ENCODE peak calls at places on chromosomes 3 and 15, in nine cellular contexts. H, I, K, Y, T, O, J, Q and C are unnamed samples.

GRCh38 chr3:108180214-108180613 is 42.0 kb downstream of the IFT57 start:
- DNase-seq in J (peak; percentile 87), O (no peak), T (no peak), K (no peak), I (peak; percentile 35), H (peak; percentile 55), Q (no peak), Y (no peak), C (peak; percentile 31)

GRCh38 chr3:365268-365667 is 168.7 kb downstream of the CHL1 start:
- DNase-seq in T (no peak), H (no peak), Y (no peak), O (no peak), I (no peak), K (no peak), J (no peak), Q (no peak), C (no peak)

GRCh38 chr3:48408823-48409281 is 21.0 kb downstream of the PLXNB1 start:
- DNase-seq in Q (no peak), I (no peak), J (no peak), H (no peak), K (peak; percentile 25), T (peak; percentile 41), O (no peak), Y (no peak), C (no peak)

GRCh38 chr3:94303897-94304296 is 241.0 kb downstream of the NSUN3 start:
- DNase-seq in J (no peak), K (no peak), Q (no peak), I (no peak), Y (no peak), H (peak; percentile 36), O (no peak), T (no peak), C (peak; percentile 14)

GRCh38 chr3:101072299-101072698 is 79.1 kb upstream of the ABI3BP start:
- DNase-seq in I (no peak), K (no peak), J (peak; percentile 46), Q (no peak), H (no peak), Y (no peak), O (no peak), T (no peak), C (peak; percentile 49)

GRCh38 chr3:9976736-9977709 is 9.6 kb downstream of the EMC3 start:
- DNase-seq in J (peak; percentile 99), K (peak; percentile 85), Y (peak; percentile 51), T (no peak), Q (peak; percentile 79), I (peak; percentile 97), O (peak; percentile 75), H (peak; percentile 89), C (peak; percentile 98)

GRCh38 chr15:48828906-48829305 is 18.0 kb upstream of the CEP152 start:
- DNase-seq in Y (no peak), H (no peak), O (no peak), I (no peak), T (no peak), Q (no peak), J (no peak), K (no peak), C (no peak)

GRCh38 chr15:87154771-87155170 is 1075.1 kb downstream of the AGBL1 start:
- DNase-seq in H (no peak), Y (no peak), K (no peak), J (no peak), O (no peak), I (no peak), Q (no peak), T (no peak), C (peak; percentile 10)

GRCh38 chr15:89792106-89792805 is 16.1 kb downstream of the MESP2 start:
- DNase-seq in T (no peak), Y (no peak), I (no peak), O (no peak), Q (no peak), H (no peak), K (no peak), J (no peak), C (no peak)

GRCh38 chr3:156711113-156711512 is 36.7 kb downstream of the TIPARP start:
- DNase-seq in H (no peak), K (no peak), I (no peak), O (no peak), T (no peak), J (no peak), Q (no peak), Y (no peak), C (no peak)

GRCh38 chr3:156705761-156706631 is 31.6 kb downstream of the TIPARP start:
- DNase-seq in O (no peak), Y (no peak), K (no peak), I (no peak), J (no peak), T (no peak), Q (no peak), H (no peak), C (no peak)

GRCh38 chr3:156716105-156716862 is 41.9 kb downstream of the TIPARP start:
- DNase-seq in O (no peak), K (no peak), Q (no peak), J (no peak), I (no peak), H (no peak), Y (no peak), T (no peak), C (no peak)

GRCh38 chr3:156704370-156705036 is 30.1 kb downstream of the TIPARP start:
- DNase-seq in Y (no peak), O (no peak), T (no peak), Q (no peak), I (no peak), K (no peak), J (no peak), H (no peak), C (no peak)

GRCh38 chr3:156710429-156710828 is 36.0 kb downstream of the TIPARP start:
- DNase-seq in O (no peak), Y (no peak), Q (no peak), J (no peak), T (no peak), K (no peak), H (no peak), I (no peak), C (no peak)
- H3K4me3 ChIP-seq in O (no peak overlapping the region), Y (no peak overlapping the region), Q (no peak overlapping the region), J (no peak overlapping the region), T (no peak overlapping the region), K (no peak overlapping the region), H (no peak overlapping the region), I (no peak overlapping the region), C (no peak overlapping the region)

DNA sequence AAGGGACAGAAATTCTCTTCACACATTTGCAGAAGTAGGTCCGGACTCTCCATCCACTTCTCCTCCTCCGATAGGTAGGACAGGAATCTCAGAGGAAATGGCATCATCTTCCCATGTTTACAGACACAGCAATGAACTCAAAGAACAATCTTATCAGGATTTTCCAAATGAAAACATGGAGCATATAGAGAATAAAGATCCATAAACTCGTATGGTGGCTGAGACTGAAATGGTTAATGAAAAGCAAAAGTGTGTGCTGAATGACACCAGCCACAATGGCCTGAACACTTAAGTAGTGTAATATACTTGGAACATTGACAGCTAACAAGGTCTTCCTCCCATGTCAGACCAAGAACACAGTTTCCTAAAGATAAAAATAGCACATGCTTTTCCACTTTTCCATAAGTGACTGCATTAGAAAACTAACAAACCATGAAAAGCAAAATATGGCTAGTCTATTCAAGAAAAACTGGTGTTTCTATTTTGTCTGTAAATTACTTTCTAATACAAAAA is 5.8 kb downstream of the CCRL2 start:
- DNase-seq in K (no peak), H (no peak), T (no peak), I (no peak), J (no peak), Y (no peak), O (no peak), Q (no peak), C (no peak)
- H3K4me3 ChIP-seq in K (no peak overlapping the region), H (no peak overlapping the region), T (no peak overlapping the region), I (no peak overlapping the region), J (no peak overlapping the region), Y (no peak overlapping the region), O (no peak overlapping the region), Q (no peak overlapping the region), C (no peak overlapping the region)

GRCh38 chr3:170361711-170362110 is 4.2 kb downstream of the SKIL start:
- DNase-seq in J (no peak), O (no peak), H (no peak), Y (no peak), I (no peak), K (no peak), Q (no peak), T (no peak), C (no peak)

GRCh38 chr3:170363471-170363994 is 6.0 kb downstream of the SKIL start:
- DNase-seq in H (no peak), K (no peak), I (no peak), Y (no peak), T (no peak), O (no peak), J (no peak), Q (no peak), C (no peak)

GRCh38 chr3:170359178-170359704 is 1.7 kb downstream of the SKIL start:
- DNase-seq in O (no peak), J (no peak), I (no peak), T (no peak), K (no peak), H (no peak), Q (no peak), Y (no peak), C (no peak)

GRCh38 chr3:170357920-170358854 is 672 bp downstream of the SKIL start:
- DNase-seq in H (no peak), I (peak; percentile 83), J (peak; percentile 43), K (peak; percentile 96), Q (no peak), Y (peak; percentile 49), T (peak; percentile 87), O (peak; percentile 89), C (peak; percentile 68)

GRCh38 chr3:170360916-170361315 is 3.4 kb downstream of the SKIL start:
- DNase-seq in O (no peak), Y (no peak), Q (no peak), H (no peak), I (no peak), J (no peak), K (no peak), T (no peak), C (no peak)
- H3K4me3 ChIP-seq in O (peak overlapping the region; percentile 99), Y (no peak overlapping the region), Q (no peak overlapping the region), H (peak overlapping the region; percentile 60), I (peak overlapping the region; percentile 22), J (no peak overlapping the region), K (peak overlapping the region; percentile 36), T (no peak overlapping the region), C (peak overlapping the region; percentile 90)

GRCh38 chr3:114685053-114685630 is 391.3 kb downstream of the TIGIT start:
- DNase-seq in H (no peak), K (no peak), O (no peak), Y (no peak), T (no peak), J (no peak), I (no peak), Q (no peak), C (no peak)
- H3K4me3 ChIP-seq in H (no peak overlapping the region), K (peak overlapping the region; percentile 36), O (peak overlapping the region; percentile 39), Y (no peak overlapping the region), T (no peak overlapping the region), J (no peak overlapping the region), I (no peak overlapping the region), Q (peak overlapping the region; percentile 1), C (no peak overlapping the region)

DNA sequence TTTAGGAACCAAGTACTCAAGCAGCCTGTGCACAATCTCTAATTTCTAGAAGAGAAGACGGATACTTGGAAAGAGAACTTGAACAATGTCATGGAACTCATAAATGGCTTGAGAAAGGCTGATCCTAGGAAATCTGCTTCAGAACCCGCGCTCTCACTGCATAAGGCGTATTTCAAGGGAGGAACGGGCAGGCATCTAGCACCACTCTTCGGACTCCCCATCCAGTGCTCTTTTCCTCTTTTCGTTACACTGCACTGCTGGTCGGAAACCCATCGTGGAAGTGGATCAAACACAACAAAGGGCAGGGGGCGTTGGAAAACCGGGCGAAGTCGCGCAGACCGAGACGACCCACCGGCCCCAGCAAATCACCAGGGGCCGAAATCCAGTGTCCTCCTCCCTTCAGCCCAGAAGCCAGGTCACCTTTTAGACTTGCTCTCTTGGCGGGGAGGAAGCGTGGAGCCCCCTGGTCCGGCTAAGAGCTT is 538 bp upstream of the TLNRD1 start:
- DNase-seq in T (no peak), K (no peak), Q (no peak), J (no peak), Y (no peak), H (no peak), O (no peak), I (no peak), C (no peak)
- H3K4me3 ChIP-seq in T (peak overlapping the region; percentile 96), K (peak overlapping the region; percentile 87), Q (peak overlapping the region; percentile 93), J (peak overlapping the region; percentile 89), Y (peak overlapping the region; percentile 88), H (peak overlapping the region; percentile 77), O (peak overlapping the region; percentile 93), I (peak overlapping the region; percentile 89), C (peak overlapping the region; percentile 90)